ENCODE peak calls at places on chromosomes 6 and 20, in six cellular contexts. One of them, this sample, is unnamed.

GRCh38 chr6:113011803-113012202 is 664.7 kb downstream of the RFPL4B start:
- DNase-seq in RPMI7951: peak
- DNase-seq in activated T-cell treated with anti-CD3 and anti-CD28 coated beads, Interleukin-2, amount 50 U/mL, for 72 hours: no peak
- DNase-seq in HEK293T: no peak
- DNase-seq in progenitor cell of endocrine pancreas: no peak
- DNase-seq in activated CD4-positive, alpha-beta T cell treated with anti-CD3 and anti-CD28 coated beads, Interleukin-2, amount 50 U/mL, for 48 hours: no peak
- DNase-seq in this sample: peak

GRCh38 chr6:165893431-165893830 is 230.4 kb upstream of the PDE10A start:
- DNase-seq in progenitor cell of endocrine pancreas: no peak
- DNase-seq in activated T-cell treated with anti-CD3 and anti-CD28 coated beads, Interleukin-2, amount 50 U/mL, for 72 hours: no peak
- DNase-seq in activated CD4-positive, alpha-beta T cell treated with anti-CD3 and anti-CD28 coated beads, Interleukin-2, amount 50 U/mL, for 48 hours: no peak
- DNase-seq in HEK293T: no peak
- DNase-seq in RPMI7951: no peak
- DNase-seq in this sample: no peak

GRCh38 chr20:48238326-48238725 is 453.0 kb upstream of the SULF2 start:
- DNase-seq in activated CD4-positive, alpha-beta T cell treated with anti-CD3 and anti-CD28 coated beads, Interleukin-2, amount 50 U/mL, for 48 hours: no peak
- DNase-seq in progenitor cell of endocrine pancreas: no peak
- DNase-seq in RPMI7951: peak
- DNase-seq in HEK293T: no peak
- DNase-seq in activated T-cell treated with anti-CD3 and anti-CD28 coated beads, Interleukin-2, amount 50 U/mL, for 72 hours: no peak
- DNase-seq in this sample: peak

GRCh38 chr6:37308084-37308817 is 45.5 kb upstream of the RNF8 start:
- DNase-seq in RPMI7951: no peak
- DNase-seq in progenitor cell of endocrine pancreas: no peak
- DNase-seq in activated CD4-positive, alpha-beta T cell treated with anti-CD3 and anti-CD28 coated beads, Interleukin-2, amount 50 U/mL, for 48 hours: no peak
- DNase-seq in HEK293T: peak
- DNase-seq in activated T-cell treated with anti-CD3 and anti-CD28 coated beads, Interleukin-2, amount 50 U/mL, for 72 hours: no peak
- DNase-seq in this sample: peak

GRCh38 chr6:20440291-20440690 is 38.6 kb downstream of the E2F3 start:
- DNase-seq in progenitor cell of endocrine pancreas: no peak
- DNase-seq in activated CD4-positive, alpha-beta T cell treated with anti-CD3 and anti-CD28 coated beads, Interleukin-2, amount 50 U/mL, for 48 hours: no peak
- DNase-seq in activated T-cell treated with anti-CD3 and anti-CD28 coated beads, Interleukin-2, amount 50 U/mL, for 72 hours: no peak
- DNase-seq in HEK293T: no peak
- DNase-seq in RPMI7951: no peak
- DNase-seq in this sample: peak

GRCh38 chr6:144266091-144266649 is 19.0 kb upstream of the UTRN start:
- DNase-seq in RPMI7951: peak
- DNase-seq in activated CD4-positive, alpha-beta T cell treated with anti-CD3 and anti-CD28 coated beads, Interleukin-2, amount 50 U/mL, for 48 hours: no peak
- DNase-seq in activated T-cell treated with anti-CD3 and anti-CD28 coated beads, Interleukin-2, amount 50 U/mL, for 72 hours: no peak
- DNase-seq in progenitor cell of endocrine pancreas: no peak
- DNase-seq in HEK293T: peak
- DNase-seq in this sample: peak

GRCh38 chr6:30759575-30760239 is 15.4 kb upstream of the IER3 start:
- DNase-seq in activated CD4-positive, alpha-beta T cell treated with anti-CD3 and anti-CD28 coated beads, Interleukin-2, amount 50 U/mL, for 48 hours: no peak
- DNase-seq in RPMI7951: peak
- DNase-seq in activated T-cell treated with anti-CD3 and anti-CD28 coated beads, Interleukin-2, amount 50 U/mL, for 72 hours: no peak
- DNase-seq in HEK293T: no peak
- DNase-seq in progenitor cell of endocrine pancreas: no peak
- DNase-seq in this sample: peak

GRCh38 chr20:63475209-63475608 is 2.8 kb upstream of the KCNQ2 start:
- DNase-seq in activated T-cell treated with anti-CD3 and anti-CD28 coated beads, Interleukin-2, amount 50 U/mL, for 72 hours: no peak
- DNase-seq in RPMI7951: peak
- DNase-seq in HEK293T: no peak
- DNase-seq in progenitor cell of endocrine pancreas: peak
- DNase-seq in activated CD4-positive, alpha-beta T cell treated with anti-CD3 and anti-CD28 coated beads, Interleukin-2, amount 50 U/mL, for 48 hours: no peak
- DNase-seq in this sample: peak

GRCh38 chr6:25639653-25640052 is 12.4 kb upstream of the SCGN start:
- DNase-seq in HEK293T: no peak
- DNase-seq in activated CD4-positive, alpha-beta T cell treated with anti-CD3 and anti-CD28 coated beads, Interleukin-2, amount 50 U/mL, for 48 hours: no peak
- DNase-seq in RPMI7951: no peak
- DNase-seq in progenitor cell of endocrine pancreas: no peak
- DNase-seq in activated T-cell treated with anti-CD3 and anti-CD28 coated beads, Interleukin-2, amount 50 U/mL, for 72 hours: no peak
- DNase-seq in this sample: no peak

GRCh38 chr6:155765275-155766194 is 309.9 kb upstream of the NOX3 start:
- DNase-seq in activated T-cell treated with anti-CD3 and anti-CD28 coated beads, Interleukin-2, amount 50 U/mL, for 72 hours: no peak
- DNase-seq in activated CD4-positive, alpha-beta T cell treated with anti-CD3 and anti-CD28 coated beads, Interleukin-2, amount 50 U/mL, for 48 hours: no peak
- DNase-seq in RPMI7951: peak
- DNase-seq in progenitor cell of endocrine pancreas: no peak
- DNase-seq in HEK293T: no peak
- DNase-seq in this sample: peak

GRCh38 chr6:41343641-41344187 is 8.3 kb downstream of the NCR2 start:
- DNase-seq in HEK293T: no peak
- DNase-seq in activated T-cell treated with anti-CD3 and anti-CD28 coated beads, Interleukin-2, amount 50 U/mL, for 72 hours: no peak
- DNase-seq in RPMI7951: no peak
- DNase-seq in progenitor cell of endocrine pancreas: no peak
- DNase-seq in activated CD4-positive, alpha-beta T cell treated with anti-CD3 and anti-CD28 coated beads, Interleukin-2, amount 50 U/mL, for 48 hours: no peak
- DNase-seq in this sample: no peak

GRCh38 chr6:116221067-116221466 is 32.8 kb downstream of the TSPYL4 start:
- DNase-seq in progenitor cell of endocrine pancreas: no peak
- DNase-seq in activated CD4-positive, alpha-beta T cell treated with anti-CD3 and anti-CD28 coated beads, Interleukin-2, amount 50 U/mL, for 48 hours: no peak
- DNase-seq in activated T-cell treated with anti-CD3 and anti-CD28 coated beads, Interleukin-2, amount 50 U/mL, for 72 hours: no peak
- DNase-seq in RPMI7951: peak
- DNase-seq in HEK293T: no peak
- DNase-seq in this sample: peak

GRCh38 chr20:23356203-23356602 is 5.6 kb downstream of the NXT1 start:
- DNase-seq in RPMI7951: no peak
- DNase-seq in HEK293T: no peak
- DNase-seq in activated CD4-positive, alpha-beta T cell treated with anti-CD3 and anti-CD28 coated beads, Interleukin-2, amount 50 U/mL, for 48 hours: no peak
- DNase-seq in activated T-cell treated with anti-CD3 and anti-CD28 coated beads, Interleukin-2, amount 50 U/mL, for 72 hours: no peak
- DNase-seq in progenitor cell of endocrine pancreas: no peak
- DNase-seq in this sample: no peak

GRCh38 chr6:118580585-118581419 is 32.7 kb downstream of the PLN start:
- DNase-seq in RPMI7951: peak
- DNase-seq in activated CD4-positive, alpha-beta T cell treated with anti-CD3 and anti-CD28 coated beads, Interleukin-2, amount 50 U/mL, for 48 hours: no peak
- DNase-seq in progenitor cell of endocrine pancreas: peak
- DNase-seq in activated T-cell treated with anti-CD3 and anti-CD28 coated beads, Interleukin-2, amount 50 U/mL, for 72 hours: no peak
- DNase-seq in HEK293T: peak
- DNase-seq in this sample: peak

GRCh38 chr6:34206726-34207125 is 29.9 kb upstream of the HMGA1 start:
- DNase-seq in progenitor cell of endocrine pancreas: no peak
- DNase-seq in activated T-cell treated with anti-CD3 and anti-CD28 coated beads, Interleukin-2, amount 50 U/mL, for 72 hours: no peak
- DNase-seq in HEK293T: no peak
- DNase-seq in activated CD4-positive, alpha-beta T cell treated with anti-CD3 and anti-CD28 coated beads, Interleukin-2, amount 50 U/mL, for 48 hours: no peak
- DNase-seq in RPMI7951: no peak
- DNase-seq in this sample: no peak

GRCh38 chr6:38261626-38262025 is 378.1 kb downstream of the BTBD9 start:
- DNase-seq in activated CD4-positive, alpha-beta T cell treated with anti-CD3 and anti-CD28 coated beads, Interleukin-2, amount 50 U/mL, for 48 hours: no peak
- DNase-seq in HEK293T: no peak
- DNase-seq in RPMI7951: no peak
- DNase-seq in activated T-cell treated with anti-CD3 and anti-CD28 coated beads, Interleukin-2, amount 50 U/mL, for 72 hours: no peak
- DNase-seq in progenitor cell of endocrine pancreas: no peak
- DNase-seq in this sample: no peak

GRCh38 chr6:139137716-139138115 is 2.8 kb downstream of the HECA start:
- DNase-seq in activated CD4-positive, alpha-beta T cell treated with anti-CD3 and anti-CD28 coated beads, Interleukin-2, amount 50 U/mL, for 48 hours: no peak
- DNase-seq in activated T-cell treated with anti-CD3 and anti-CD28 coated beads, Interleukin-2, amount 50 U/mL, for 72 hours: no peak
- DNase-seq in HEK293T: no peak
- DNase-seq in progenitor cell of endocrine pancreas: no peak
- DNase-seq in RPMI7951: no peak
- DNase-seq in this sample: peak

GRCh38 chr20:24690408-24690807 is 221.0 kb downstream of the SYNDIG1 start:
- DNase-seq in HEK293T: no peak
- DNase-seq in activated CD4-positive, alpha-beta T cell treated with anti-CD3 and anti-CD28 coated beads, Interleukin-2, amount 50 U/mL, for 48 hours: no peak
- DNase-seq in activated T-cell treated with anti-CD3 and anti-CD28 coated beads, Interleukin-2, amount 50 U/mL, for 72 hours: no peak
- DNase-seq in progenitor cell of endocrine pancreas: no peak
- DNase-seq in RPMI7951: no peak
- DNase-seq in this sample: no peak

GRCh38 chr20:63572788-63573738 is 976 bp downstream of the HELZ2 start:
- DNase-seq in activated CD4-positive, alpha-beta T cell treated with anti-CD3 and anti-CD28 coated beads, Interleukin-2, amount 50 U/mL, for 48 hours: no peak
- DNase-seq in activated T-cell treated with anti-CD3 and anti-CD28 coated beads, Interleukin-2, amount 50 U/mL, for 72 hours: no peak
- DNase-seq in HEK293T: peak
- DNase-seq in progenitor cell of endocrine pancreas: no peak
- DNase-seq in RPMI7951: no peak
- DNase-seq in this sample: no peak

GRCh38 chr6:11606287-11606686 is 68.7 kb downstream of the TMEM170B start:
- DNase-seq in HEK293T: no peak
- DNase-seq in progenitor cell of endocrine pancreas: no peak
- DNase-seq in activated T-cell treated with anti-CD3 and anti-CD28 coated beads, Interleukin-2, amount 50 U/mL, for 72 hours: no peak
- DNase-seq in RPMI7951: no peak
- DNase-seq in activated CD4-positive, alpha-beta T cell treated with anti-CD3 and anti-CD28 coated beads, Interleukin-2, amount 50 U/mL, for 48 hours: no peak
- DNase-seq in this sample: no peak

GRCh38 chr6:119052292-119052889 is 26.1 kb downstream of the FAM184A start:
- DNase-seq in activated CD4-positive, alpha-beta T cell treated with anti-CD3 and anti-CD28 coated beads, Interleukin-2, amount 50 U/mL, for 48 hours: peak
- DNase-seq in HEK293T: no peak
- DNase-seq in progenitor cell of endocrine pancreas: no peak
- DNase-seq in RPMI7951: no peak
- DNase-seq in activated T-cell treated with anti-CD3 and anti-CD28 coated beads, Interleukin-2, amount 50 U/mL, for 72 hours: peak
- DNase-seq in this sample: no peak

GRCh38 chr6:49515485-49516146 is 15.9 kb downstream of the GLYATL3 start:
- DNase-seq in activated T-cell treated with anti-CD3 and anti-CD28 coated beads, Interleukin-2, amount 50 U/mL, for 72 hours: no peak
- DNase-seq in progenitor cell of endocrine pancreas: no peak
- DNase-seq in RPMI7951: no peak
- DNase-seq in HEK293T: no peak
- DNase-seq in activated CD4-positive, alpha-beta T cell treated with anti-CD3 and anti-CD28 coated beads, Interleukin-2, amount 50 U/mL, for 48 hours: no peak
- DNase-seq in this sample: no peak

GRCh38 chr6:19602614-19603013 is 234.6 kb upstream of the ID4 start:
- DNase-seq in activated T-cell treated with anti-CD3 and anti-CD28 coated beads, Interleukin-2, amount 50 U/mL, for 72 hours: no peak
- DNase-seq in RPMI7951: no peak
- DNase-seq in progenitor cell of endocrine pancreas: no peak
- DNase-seq in activated CD4-positive, alpha-beta T cell treated with anti-CD3 and anti-CD28 coated beads, Interleukin-2, amount 50 U/mL, for 48 hours: no peak
- DNase-seq in HEK293T: no peak
- DNase-seq in this sample: no peak

GRCh38 chr6:72035966-72036365 is 149.6 kb downstream of the RIMS1 start:
- DNase-seq in activated CD4-positive, alpha-beta T cell treated with anti-CD3 and anti-CD28 coated beads, Interleukin-2, amount 50 U/mL, for 48 hours: no peak
- DNase-seq in activated T-cell treated with anti-CD3 and anti-CD28 coated beads, Interleukin-2, amount 50 U/mL, for 72 hours: no peak
- DNase-seq in progenitor cell of endocrine pancreas: no peak
- DNase-seq in HEK293T: no peak
- DNase-seq in RPMI7951: no peak
- DNase-seq in this sample: no peak

GRCh38 chr20:20549267-20549612 is 163.2 kb downstream of the RALGAPA2 start:
- DNase-seq in HEK293T: no peak
- DNase-seq in RPMI7951: peak
- DNase-seq in activated CD4-positive, alpha-beta T cell treated with anti-CD3 and anti-CD28 coated beads, Interleukin-2, amount 50 U/mL, for 48 hours: peak
- DNase-seq in progenitor cell of endocrine pancreas: no peak
- DNase-seq in activated T-cell treated with anti-CD3 and anti-CD28 coated beads, Interleukin-2, amount 50 U/mL, for 72 hours: no peak
- DNase-seq in this sample: peak

GRCh38 chr6:39521826-39522377 is 199.4 kb upstream of the KCNK16 start:
- DNase-seq in RPMI7951: peak
- DNase-seq in HEK293T: no peak
- DNase-seq in activated T-cell treated with anti-CD3 and anti-CD28 coated beads, Interleukin-2, amount 50 U/mL, for 72 hours: no peak
- DNase-seq in progenitor cell of endocrine pancreas: no peak
- DNase-seq in activated CD4-positive, alpha-beta T cell treated with anti-CD3 and anti-CD28 coated beads, Interleukin-2, amount 50 U/mL, for 48 hours: no peak
- DNase-seq in this sample: no peak

GRCh38 chr20:43820742-43821330 is 93.8 kb upstream of the TOX2 start:
- DNase-seq in RPMI7951: peak
- DNase-seq in activated CD4-positive, alpha-beta T cell treated with anti-CD3 and anti-CD28 coated beads, Interleukin-2, amount 50 U/mL, for 48 hours: no peak
- DNase-seq in HEK293T: no peak
- DNase-seq in activated T-cell treated with anti-CD3 and anti-CD28 coated beads, Interleukin-2, amount 50 U/mL, for 72 hours: no peak
- DNase-seq in progenitor cell of endocrine pancreas: no peak
- DNase-seq in this sample: no peak

GRCh38 chr20:37757550-37757949 is 63.7 kb downstream of the CTNNBL1 start:
- DNase-seq in activated CD4-positive, alpha-beta T cell treated with anti-CD3 and anti-CD28 coated beads, Interleukin-2, amount 50 U/mL, for 48 hours: no peak
- DNase-seq in activated T-cell treated with anti-CD3 and anti-CD28 coated beads, Interleukin-2, amount 50 U/mL, for 72 hours: no peak
- DNase-seq in RPMI7951: no peak
- DNase-seq in HEK293T: no peak
- DNase-seq in progenitor cell of endocrine pancreas: no peak
- DNase-seq in this sample: no peak

GRCh38 chr6:169800668-169801395 is 49.4 kb downstream of the ERMARD start:
- DNase-seq in HEK293T: no peak
- DNase-seq in activated T-cell treated with anti-CD3 and anti-CD28 coated beads, Interleukin-2, amount 50 U/mL, for 72 hours: no peak
- DNase-seq in RPMI7951: peak
- DNase-seq in activated CD4-positive, alpha-beta T cell treated with anti-CD3 and anti-CD28 coated beads, Interleukin-2, amount 50 U/mL, for 48 hours: no peak
- DNase-seq in progenitor cell of endocrine pancreas: peak
- DNase-seq in this sample: peak

GRCh38 chr6:169165561-169166300 is 87.9 kb downstream of the THBS2 start:
- DNase-seq in activated CD4-positive, alpha-beta T cell treated with anti-CD3 and anti-CD28 coated beads, Interleukin-2, amount 50 U/mL, for 48 hours: no peak
- DNase-seq in RPMI7951: peak
- DNase-seq in progenitor cell of endocrine pancreas: no peak
- DNase-seq in HEK293T: no peak
- DNase-seq in activated T-cell treated with anti-CD3 and anti-CD28 coated beads, Interleukin-2, amount 50 U/mL, for 72 hours: no peak
- DNase-seq in this sample: peak

GRCh38 chr6:148398244-148398643 is 55.6 kb downstream of the SASH1 start:
- DNase-seq in activated T-cell treated with anti-CD3 and anti-CD28 coated beads, Interleukin-2, amount 50 U/mL, for 72 hours: no peak
- DNase-seq in progenitor cell of endocrine pancreas: no peak
- DNase-seq in HEK293T: no peak
- DNase-seq in activated CD4-positive, alpha-beta T cell treated with anti-CD3 and anti-CD28 coated beads, Interleukin-2, amount 50 U/mL, for 48 hours: no peak
- DNase-seq in RPMI7951: no peak
- DNase-seq in this sample: no peak

GRCh38 chr6:35731736-35732532 is 4.9 kb upstream of the ARMC12 start:
- DNase-seq in HEK293T: peak
- DNase-seq in progenitor cell of endocrine pancreas: peak
- DNase-seq in activated CD4-positive, alpha-beta T cell treated with anti-CD3 and anti-CD28 coated beads, Interleukin-2, amount 50 U/mL, for 48 hours: peak
- DNase-seq in activated T-cell treated with anti-CD3 and anti-CD28 coated beads, Interleukin-2, amount 50 U/mL, for 72 hours: peak
- DNase-seq in RPMI7951: peak
- DNase-seq in this sample: peak